ENCODE peak calls at places on chromosomes 1 and 21, in nine cellular contexts. E, Z, X, Y, B, R, M, H and I are unnamed samples.

GRCh38 chr1:215273838-215274516 is 191.4 kb downstream of the KCNK2 start:
- DNase-seq in E (peak), Z (no peak), X (no peak), Y (no peak), B (peak), R (no peak), M (no peak), H (no peak), I (peak)

GRCh38 chr21:29148535-29148934 is 18.1 kb downstream of the MAP3K7CL start:
- DNase-seq in E (no peak), Z (no peak), X (no peak), Y (no peak), B (peak), R (no peak), M (no peak), H (no peak), I (peak)

GRCh38 chr1:8032351-8032750 is 6.2 kb upstream of the ERRFI1 start:
- DNase-seq in E (no peak), Z (no peak), X (no peak), Y (no peak), B (no peak), R (no peak), M (no peak), H (no peak), I (no peak)

GRCh38 chr1:21269461-21270085 is 20.7 kb downstream of the ECE1 start:
- DNase-seq in E (no peak), Z (no peak), X (no peak), Y (no peak), B (no peak), R (no peak), M (no peak), H (no peak), I (no peak)

GRCh38 chr1:21822349-21822748 is 10.3 kb downstream of the LDLRAD2 start:
- DNase-seq in E (no peak), Z (no peak), X (peak), Y (no peak), B (no peak), R (peak), M (no peak), H (no peak), I (no peak)

GRCh38 chr1:54546651-54547348 is 1.2 kb upstream of the ACOT11 start:
- DNase-seq in E (no peak), Z (no peak), X (no peak), Y (no peak), B (no peak), R (no peak), M (no peak), H (no peak), I (no peak)

GRCh38 chr1:7454895-7455784 is 316.0 kb upstream of the VAMP3 start:
- DNase-seq in E (no peak), Z (no peak), X (no peak), Y (no peak), B (peak), R (peak), M (no peak), H (no peak), I (no peak)

GRCh38 chr1:185393821-185394220 is 76.8 kb upstream of the IVNS1ABP start:
- DNase-seq in E (no peak), Z (no peak), X (no peak), Y (no peak), B (no peak), R (no peak), M (no peak), H (no peak), I (no peak)

GRCh38 chr1:69077633-69078032 is 490.1 kb upstream of the LRRC7 start:
- DNase-seq in E (no peak), Z (no peak), X (no peak), Y (no peak), B (no peak), R (no peak), M (no peak), H (no peak), I (no peak)

GRCh38 chr1:41700986-41701535 is 216.6 kb upstream of the EDN2 start:
- DNase-seq in E (no peak), Z (no peak), X (no peak), Y (no peak), B (no peak), R (no peak), M (no peak), H (no peak), I (no peak)

GRCh38 chr1:78540056-78540455 is 49.3 kb downstream of the PTGFR start:
- DNase-seq in E (no peak), Z (no peak), X (no peak), Y (no peak), B (peak), R (no peak), M (no peak), H (no peak), I (no peak)

GRCh38 chr21:8993284-8993942 is 1528.0 kb upstream of the TPTE start:
- DNase-seq in E (no peak), Z (no peak), X (no peak), Y (no peak), B (no peak), R (no peak), M (no peak), H (no peak), I (no peak)

GRCh38 chr21:46046471-46046870 is 51.4 kb upstream of the COL6A2 start:
- DNase-seq in E (no peak), Z (no peak), X (no peak), Y (no peak), B (no peak), R (no peak), M (no peak), H (no peak), I (no peak)

GRCh38 chr1:93556291-93556690 is 108.4 kb downstream of the FNBP1L start:
- DNase-seq in E (no peak), Z (no peak), X (no peak), Y (no peak), B (no peak), R (no peak), M (no peak), H (no peak), I (no peak)

GRCh38 chr1:154941332-154941995 is 4.9 kb upstream of the PMVK start:
- DNase-seq in E (no peak), Z (no peak), X (peak), Y (no peak), B (no peak), R (peak), M (no peak), H (peak), I (no peak)

GRCh38 chr1:31702836-31703404 is 897 bp downstream of the COL16A1 start:
- DNase-seq in E (no peak), Z (no peak), X (no peak), Y (no peak), B (peak), R (peak), M (no peak), H (no peak), I (no peak)

GRCh38 chr1:170316270-170316669 is 170.5 kb downstream of the NTMT2 start:
- DNase-seq in E (no peak), Z (no peak), X (no peak), Y (no peak), B (peak), R (no peak), M (no peak), H (no peak), I (no peak)

GRCh38 chr1:240993004-240993403 is 364.0 kb downstream of the RGS7 start:
- DNase-seq in E (no peak), Z (no peak), X (no peak), Y (no peak), B (no peak), R (no peak), M (no peak), H (no peak), I (no peak)

GRCh38 chr1:67130673-67131072 is 4.1 kb downstream of the C1orf141 start:
- DNase-seq in E (no peak), Z (no peak), X (no peak), Y (no peak), B (no peak), R (no peak), M (no peak), H (no peak), I (no peak)

GRCh38 chr1:14778882-14779594 is 180.6 kb downstream of the KAZN start:
- DNase-seq in E (no peak), Z (no peak), X (no peak), Y (peak), B (no peak), R (peak), M (no peak), H (peak), I (no peak)

GRCh38 chr21:41429925-41430491 is 4.0 kb downstream of the MX1 start:
- DNase-seq in E (no peak), Z (no peak), X (no peak), Y (no peak), B (no peak), R (no peak), M (peak), H (no peak), I (no peak)

GRCh38 chr1:178241837-178242236 is 147.9 kb downstream of the RASAL2 start:
- DNase-seq in E (no peak), Z (no peak), X (no peak), Y (no peak), B (no peak), R (no peak), M (no peak), H (no peak), I (no peak)

GRCh38 chr1:168386949-168387586 is 106.4 kb downstream of the TBX19 start:
- DNase-seq in E (no peak), Z (peak), X (no peak), Y (peak), B (peak), R (peak), M (no peak), H (peak), I (no peak)

GRCh38 chr1:212507361-212507760 is 74.6 kb downstream of the NENF start:
- DNase-seq in E (no peak), Z (no peak), X (no peak), Y (no peak), B (no peak), R (no peak), M (no peak), H (no peak), I (no peak)

GRCh38 chr1:204074274-204075115 is 1.6 kb downstream of the SOX13 start:
- DNase-seq in E (no peak), Z (peak), X (peak), Y (no peak), B (peak), R (peak), M (no peak), H (peak), I (no peak)

GRCh38 chr1:206786212-206786886 is 14.1 kb upstream of the IL10 start:
- DNase-seq in E (no peak), Z (no peak), X (no peak), Y (no peak), B (no peak), R (no peak), M (no peak), H (no peak), I (no peak)

GRCh38 chr1:18922319-18922726 is 20.0 kb upstream of the ALDH4A1 start:
- DNase-seq in E (peak), Z (peak), X (peak), Y (no peak), B (peak), R (no peak), M (no peak), H (peak), I (peak)

GRCh38 chr21:44394733-44395132 is 41.3 kb downstream of the TRPM2 start:
- DNase-seq in E (no peak), Z (no peak), X (no peak), Y (no peak), B (no peak), R (peak), M (no peak), H (no peak), I (no peak)

GRCh38 chr1:224435318-224435763 is 744 bp upstream of the WDR26 start:
- DNase-seq in E (peak), Z (no peak), X (no peak), Y (no peak), B (peak), R (no peak), M (no peak), H (no peak), I (peak)

GRCh38 chr1:224433671-224434446 is 738 bp downstream of the WDR26 start:
- DNase-seq in E (no peak), Z (peak), X (peak), Y (peak), B (peak), R (peak), M (no peak), H (peak), I (no peak)

GRCh38 chr1:224434447-224435317 is at the start of gene WDR26:
- DNase-seq in E (no peak), Z (peak), X (peak), Y (peak), B (peak), R (peak), M (peak), H (peak), I (no peak)

GRCh38 chr1:224433041-224433670 is 1.4 kb downstream of the WDR26 start:
- DNase-seq in E (no peak), Z (no peak), X (no peak), Y (no peak), B (peak), R (peak), M (no peak), H (peak), I (no peak)

DNA sequence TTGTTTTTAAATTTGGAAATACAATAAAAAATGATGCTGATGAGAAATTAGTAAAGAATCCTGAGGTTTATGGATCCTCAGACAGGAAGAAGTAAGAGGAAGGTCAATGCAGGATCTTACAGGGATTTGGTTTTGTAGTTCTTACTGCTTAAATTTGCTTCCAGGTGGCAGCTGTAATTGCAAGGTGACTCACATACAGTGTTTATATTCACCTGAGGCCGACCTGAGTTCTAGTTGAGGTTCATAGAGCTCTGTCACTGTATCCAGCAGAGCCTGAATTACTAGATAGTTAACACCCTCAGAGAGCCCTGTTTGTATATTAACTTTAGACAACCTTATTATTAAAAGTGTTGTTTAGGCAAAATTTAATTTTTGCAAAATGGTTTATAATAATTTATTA is 1.4 kb upstream of the WDR26 start:
- DNase-seq in E (no peak), Z (no peak), X (no peak), Y (no peak), B (no peak), R (no peak), M (no peak), H (no peak), I (no peak)
- H3K4me3 ChIP-seq in E (no peak), Z (no peak), X (no peak), Y (no peak), B (peak), R (no peak), M (no peak), H (no peak), I (no peak)

DNA sequence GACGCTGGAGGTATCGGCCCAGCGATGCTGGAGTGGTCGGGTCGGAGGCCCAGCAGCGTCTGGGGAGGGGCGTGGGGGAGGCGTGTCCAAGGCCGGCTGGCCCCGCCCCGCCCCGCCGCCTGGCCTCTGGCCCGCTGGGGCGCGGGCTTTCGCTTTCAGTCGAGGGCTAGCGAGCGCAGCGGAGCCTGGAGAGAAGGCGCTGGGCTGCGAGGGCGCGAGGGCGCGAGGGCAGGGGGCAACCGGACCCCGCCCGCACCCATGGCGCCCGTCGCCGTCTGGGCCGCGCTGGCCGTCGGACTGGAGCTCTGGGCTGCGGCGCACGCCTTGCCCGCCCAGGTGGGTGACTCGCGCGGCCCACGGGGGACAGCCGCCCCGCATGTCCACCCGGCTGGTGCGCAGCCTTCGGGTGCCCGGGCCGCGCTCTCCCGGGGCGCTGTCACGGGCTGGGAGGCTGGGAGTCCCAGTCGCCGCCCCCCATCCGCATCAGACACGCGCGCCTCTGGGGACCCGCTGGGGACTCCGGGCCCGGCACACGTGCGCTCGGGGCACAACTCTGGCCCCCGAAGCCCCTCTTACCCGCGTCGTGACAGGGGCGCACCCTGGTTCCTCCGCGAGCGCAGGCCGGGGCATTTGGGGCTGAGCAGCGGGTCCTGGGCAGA is at the start of gene TNFRSF1B:
- DNase-seq in E (no peak), Z (peak), X (peak), Y (no peak), B (peak), R (peak), M (no peak), H (peak), I (no peak)
- H3K4me3 ChIP-seq in E (peak), Z (peak), X (peak), Y (peak), B (peak), R (peak), M (peak), H (peak), I (peak)

GRCh38 chr1:17617787-17618557 is 78.5 kb downstream of the ARHGEF10L start:
- DNase-seq in E (no peak), Z (peak), X (peak), Y (no peak), B (peak), R (no peak), M (no peak), H (peak), I (no peak)

GRCh38 chr1:17622823-17623222 is 83.3 kb downstream of the ARHGEF10L start:
- DNase-seq in E (no peak), Z (no peak), X (no peak), Y (no peak), B (no peak), R (no peak), M (no peak), H (no peak), I (no peak)

GRCh38 chr1:17621691-17622090 is 82.2 kb downstream of the ARHGEF10L start:
- DNase-seq in E (no peak), Z (no peak), X (no peak), Y (no peak), B (no peak), R (no peak), M (no peak), H (no peak), I (no peak)

GRCh38 chr1:17618558-17619247 is 79.2 kb downstream of the ARHGEF10L start:
- DNase-seq in E (no peak), Z (peak), X (peak), Y (no peak), B (peak), R (no peak), M (no peak), H (no peak), I (no peak)

GRCh38 chr1:17620448-17620847 is 81.0 kb downstream of the ARHGEF10L start:
- DNase-seq in E (no peak), Z (no peak), X (no peak), Y (no peak), B (no peak), R (no peak), M (no peak), H (no peak), I (no peak)
- H3K4me3 ChIP-seq in E (no peak), Z (no peak), X (no peak), Y (no peak), B (no peak), R (no peak), M (no peak), H (no peak), I (no peak)

GRCh38 chr1:207825296-207825695 is 73.4 kb downstream of the CD46 start:
- DNase-seq in E (no peak), Z (no peak), X (no peak), Y (no peak), B (no peak), R (no peak), M (no peak), H (no peak), I (no peak)
- H3K4me3 ChIP-seq in E (peak), Z (no peak), X (peak), Y (no peak), B (peak), R (no peak), M (peak), H (no peak), I (no peak)